ENCODE peak calls at places on chromosomes 3 and 15, in eight cellular contexts. C is dorsolateral prefrontal cortex, H is GM06990, R is mesothelial cell of epicardium, W is right lobe of liver, G is fibroblast of pulmonary artery, P is progenitor cell of endocrine pancreas, U is MCF 10A. B is an unnamed sample.

GRCh38 chr3:9377981-9378380 is 15.1 kb downstream of the THUMPD3 start:
- DNase-seq in C (no peak), G (no peak), U (no peak), P (no peak), H (no peak), R (no peak), W (no peak), B (no peak)

GRCh38 chr3:189982299-189982945 is 138.3 kb downstream of the P3H2 start:
- DNase-seq in H (no peak), G (peak), W (no peak), R (no peak), C (no peak), U (no peak), P (no peak), B (no peak)

GRCh38 chr15:32884136-32884535 is 166.3 kb downstream of the GREM1 start:
- DNase-seq in U (no peak), R (no peak), P (no peak), G (peak), H (no peak), W (no peak), C (no peak), B (no peak)

GRCh38 chr15:92524161-92524560 is 130.5 kb downstream of the ST8SIA2 start:
- DNase-seq in P (no peak), C (no peak), G (no peak), R (no peak), H (no peak), W (no peak), U (peak), B (no peak)

GRCh38 chr15:27059610-27060202 is 88.7 kb downstream of the GABRG3 start:
- DNase-seq in W (no peak), H (no peak), U (peak), G (peak), C (no peak), P (peak), R (no peak), B (no peak)

GRCh38 chr3:16800361-16800760 is 84.4 kb upstream of the PLCL2 start:
- DNase-seq in U (no peak), P (no peak), H (no peak), R (no peak), W (no peak), G (no peak), C (no peak), B (no peak)

GRCh38 chr15:28111552-28111951 is 12.4 kb upstream of the OCA2 start:
- DNase-seq in R (no peak), W (peak), G (no peak), C (no peak), H (no peak), P (no peak), U (no peak), B (no peak)

GRCh38 chr15:89971592-89971997 is 29.5 kb upstream of the ZNF710 start:
- DNase-seq in U (peak), C (peak), W (peak), G (peak), H (peak), P (peak), R (peak), B (no peak)

GRCh38 chr3:78872195-78872594 is 895.6 kb downstream of the ROBO1 start:
- DNase-seq in U (no peak), W (peak), G (peak), C (no peak), H (no peak), P (no peak), R (no peak), B (no peak)

GRCh38 chr3:55746808-55747413 is 259.8 kb upstream of the WNT5A start:
- DNase-seq in G (peak), C (no peak), H (no peak), W (no peak), U (peak), R (no peak), P (no peak), B (no peak)

GRCh38 chr3:72413228-72413627 is 435.0 kb downstream of the SHQ1 start:
- DNase-seq in R (no peak), W (no peak), H (no peak), G (peak), C (no peak), P (no peak), U (no peak), B (no peak)

GRCh38 chr3:63972196-63972595 is 51.1 kb downstream of the PSMD6 start:
- DNase-seq in G (peak), C (no peak), P (no peak), H (no peak), U (no peak), W (no peak), R (no peak), B (no peak)

GRCh38 chr3:2099779-2100191 is 1.1 kb downstream of the CNTN4 start:
- DNase-seq in U (no peak), P (no peak), G (no peak), H (peak), R (no peak), W (no peak), C (no peak), B (no peak)

GRCh38 chr3:126522363-126522788 is 1.6 kb upstream of the CHST13 start:
- DNase-seq in W (peak), H (peak), G (peak), P (peak), C (peak), U (peak), R (no peak), B (peak)

GRCh38 chr3:125292015-125292414 is 79.5 kb upstream of the SLC12A8 start:
- DNase-seq in C (no peak), U (no peak), W (no peak), R (no peak), P (no peak), G (no peak), H (no peak), B (no peak)

GRCh38 chr3:31185004-31185357 is 290.5 kb upstream of the GADL1 start:
- DNase-seq in P (no peak), R (no peak), U (no peak), H (no peak), C (no peak), G (no peak), W (no peak), B (no peak)

GRCh38 chr3:193095366-193095765 is 145.7 kb upstream of the PLAAT1 start:
- DNase-seq in U (no peak), H (no peak), C (no peak), R (no peak), G (no peak), P (no peak), W (no peak), B (no peak)

GRCh38 chr3:49700014-49700413 is 10.7 kb downstream of the RNF123 start:
- DNase-seq in H (no peak), R (no peak), G (no peak), W (no peak), C (no peak), U (no peak), P (no peak), B (no peak)

GRCh38 chr3:49702672-49703071 is 13.3 kb downstream of the RNF123 start:
- DNase-seq in U (no peak), W (no peak), R (no peak), C (no peak), G (no peak), P (no peak), H (no peak), B (no peak)

GRCh38 chr3:49701388-49702077 is 12.2 kb downstream of the RNF123 start:
- DNase-seq in H (no peak), P (no peak), C (no peak), W (no peak), U (no peak), G (no peak), R (no peak), B (no peak)

GRCh38 chr3:49699281-49699723 is 9.9 kb downstream of the RNF123 start:
- DNase-seq in H (no peak), W (no peak), P (no peak), G (no peak), R (no peak), U (no peak), C (no peak), B (no peak)

GRCh38 chr3:49700453-49701128 is 11.2 kb downstream of the RNF123 start:
- DNase-seq in R (no peak), W (no peak), P (no peak), C (no peak), H (no peak), G (no peak), U (no peak), B (no peak)
- TF ChIP-seq CTCF in R (no peak), W (no peak), P (no peak), C (no peak), H (peak), G (no peak), U (peak), B (no peak)

GRCh38 chr3:53845103-53845880 is 927 bp downstream of the CHDH start:
- DNase-seq in W (no peak), H (no peak), R (no peak), U (peak), C (no peak), P (no peak), G (peak), B (no peak)
- TF ChIP-seq CTCF in W (peak), H (peak), R (no peak), U (no peak), C (peak), P (peak), G (peak), B (no peak)

GRCh38 chr3:145807990-145808389 is 353.0 kb downstream of the PLOD2 start:
- DNase-seq in P (no peak), C (no peak), R (peak), U (peak), G (peak), H (no peak), W (no peak), B (no peak)
- TF ChIP-seq CTCF in P (peak), C (peak), R (peak), U (peak), G (peak), H (no peak), W (peak), B (no peak)

GRCh38 chr15:41894791-41895463 is 1.1 kb upstream of the SPTBN5 start:
- DNase-seq in U (peak), R (no peak), C (no peak), H (peak), G (peak), W (peak), P (no peak), B (peak)
- TF ChIP-seq CTCF in U (no peak), R (no peak), C (no peak), H (peak), G (peak), W (no peak), P (no peak), B (no peak)

DNA sequence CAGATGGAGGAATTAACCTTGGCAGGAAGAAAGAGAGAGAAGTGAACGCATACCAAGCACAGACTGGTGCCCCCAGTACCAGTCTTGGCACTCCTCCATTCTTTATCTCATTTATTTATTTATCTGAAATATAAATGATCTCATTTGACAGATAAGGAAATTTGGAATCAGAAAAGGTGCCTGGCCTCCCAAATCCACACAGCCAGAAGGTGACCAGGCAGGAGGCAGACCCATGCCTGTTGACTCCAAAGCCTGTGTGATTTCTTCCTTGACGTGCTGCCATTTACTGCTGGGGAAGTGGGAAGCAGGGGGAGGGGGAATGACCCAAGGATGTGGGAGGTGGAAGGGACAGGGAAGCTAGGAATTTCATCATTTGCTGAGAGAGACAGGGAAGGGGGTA is 62.8 kb downstream of the MINAR1 start:
- DNase-seq in C (no peak), P (no peak), H (no peak), R (no peak), G (no peak), W (no peak), U (no peak), B (no peak)
- TF ChIP-seq CTCF in C (no peak), P (no peak), H (no peak), R (no peak), G (no peak), W (no peak), U (no peak), B (no peak)